ENCODE peak calls at places on chromosomes 3 and 15, in seven cellular contexts. Q, T, X, A, H, S and J are unnamed samples.

GRCh38 chr15:60614862-60615771 is 136.2 kb upstream of the ICE2 start:
- DNase-seq in Q (no peak), T (no peak), X (no peak), A (no peak), H (no peak), S (no peak), J (peak; percentile 22)

GRCh38 chr15:32867313-32867626 is 149.5 kb downstream of the GREM1 start:
- DNase-seq in Q (peak; percentile 94), T (no peak), X (no peak), A (peak; percentile 88), H (no peak), S (no peak), J (no peak)

GRCh38 chr15:84654689-84655453 is 788 bp upstream of the WDR73 start:
- DNase-seq in Q (peak; percentile 86), T (peak; percentile 83), X (peak; percentile 91), A (peak; percentile 86), H (peak; percentile 73), S (peak; percentile 71), J (peak; percentile 54)

GRCh38 chr15:52789008-52789600 is 1.0 kb downstream of the ONECUT1 start:
- DNase-seq in Q (no peak), T (no peak), X (no peak), A (no peak), H (no peak), S (no peak), J (no peak)

GRCh38 chr3:196992461-196993065 is 23.9 kb upstream of the PIGZ start:
- DNase-seq in Q (no peak), T (no peak), X (no peak), A (no peak), H (no peak), S (no peak), J (no peak)

GRCh38 chr3:149701977-149702350 is 44.1 kb upstream of the WWTR1 start:
- DNase-seq in Q (no peak), T (no peak), X (no peak), A (no peak), H (no peak), S (no peak), J (no peak)

GRCh38 chr3:147616998-147617619 is 207.9 kb downstream of the ZIC1 start:
- DNase-seq in Q (peak; percentile 75), T (no peak), X (peak; percentile 67), A (peak; percentile 12), H (peak; percentile 4), S (no peak), J (peak; percentile 41)

GRCh38 chr3:170709046-170709445 is 123.2 kb upstream of the SLC7A14 start:
- DNase-seq in Q (peak; percentile 96), T (peak; percentile 25), X (no peak), A (peak; percentile 98), H (peak; percentile 54), S (no peak), J (no peak)

GRCh38 chr3:93988283-93988682 is 8.3 kb downstream of the ARL13B start:
- DNase-seq in Q (no peak), T (no peak), X (no peak), A (peak; percentile 4), H (no peak), S (no peak), J (no peak)

GRCh38 chr3:107999215-107999775 is 91.5 kb downstream of the CD47 start:
- DNase-seq in Q (peak; percentile 78), T (no peak), X (no peak), A (peak; percentile 62), H (no peak), S (no peak), J (no peak)

GRCh38 chr3:165892565-165892964 is 55.3 kb upstream of the BCHE start:
- DNase-seq in Q (no peak), T (no peak), X (no peak), A (no peak), H (no peak), S (no peak), J (no peak)

GRCh38 chr15:97174886-97175540 is 785.5 kb upstream of the ARRDC4 start:
- DNase-seq in Q (peak; percentile 43), T (no peak), X (no peak), A (no peak), H (no peak), S (no peak), J (no peak)